ENCODE peak calls at places on chromosomes 5 and 9, in five cellular contexts. Y, I, H, R and Z are unnamed samples.

GRCh38 chr5:14153932-14154646 is 10.9 kb downstream of the TRIO start:
- DNase-seq in Y (peak; percentile 75), I (peak; percentile 79), H (peak; percentile 89), R (no peak), Z (peak; percentile 80)

GRCh38 chr9:88291853-88292252 is 96.4 kb upstream of the SPIN1 start:
- DNase-seq in Y (no peak), I (no peak), H (no peak), R (no peak), Z (no peak)

GRCh38 chr5:156906807-156907206 is 56.2 kb downstream of the TIMD4 start:
- DNase-seq in Y (no peak), I (no peak), H (no peak), R (no peak), Z (no peak)

GRCh38 chr9:95796029-95796428 is 79.5 kb upstream of the ERCC6L2 start:
- DNase-seq in Y (no peak), I (no peak), H (no peak), R (no peak), Z (no peak)

GRCh38 chr5:101278011-101278687 is 375.1 kb upstream of the ST8SIA4 start:
- DNase-seq in Y (no peak), I (peak; percentile 71), H (no peak), R (no peak), Z (no peak)

GRCh38 chr5:10556331-10556807 is 7.5 kb upstream of the ANKRD33B start:
- DNase-seq in Y (no peak), I (peak; percentile 98), H (no peak), R (no peak), Z (no peak)

GRCh38 chr9:29214162-29214520 is 1640.9 kb upstream of the C9orf72 start:
- DNase-seq in Y (no peak), I (peak; percentile 68), H (no peak), R (no peak), Z (no peak)

GRCh38 chr5:41524174-41524573 is 13.8 kb upstream of the PLCXD3 start:
- DNase-seq in Y (no peak), I (peak; percentile 43), H (no peak), R (no peak), Z (no peak)

GRCh38 chr9:34992376-34992951 is 2.9 kb downstream of the DNAJB5 start:
- DNase-seq in Y (no peak), I (peak; percentile 80), H (peak; percentile 93), R (no peak), Z (peak; percentile 75)

GRCh38 chr5:176880393-176881020 is 18.6 kb downstream of the HK3 start:
- DNase-seq in Y (no peak), I (no peak), H (no peak), R (no peak), Z (no peak)

GRCh38 chr9:127950513-127951210 is 13.0 kb upstream of the DPM2 start:
- DNase-seq in Y (no peak), I (no peak), H (no peak), R (no peak), Z (peak; percentile 69)

GRCh38 chr9:117763314-117763713 is 59.1 kb downstream of the TLR4 start:
- DNase-seq in Y (no peak), I (no peak), H (no peak), R (no peak), Z (no peak)

GRCh38 chr5:146048994-146049703 is 56.2 kb downstream of the PLAC8L1 start:
- DNase-seq in Y (no peak), I (peak; percentile 92), H (no peak), R (no peak), Z (no peak)

DNA sequence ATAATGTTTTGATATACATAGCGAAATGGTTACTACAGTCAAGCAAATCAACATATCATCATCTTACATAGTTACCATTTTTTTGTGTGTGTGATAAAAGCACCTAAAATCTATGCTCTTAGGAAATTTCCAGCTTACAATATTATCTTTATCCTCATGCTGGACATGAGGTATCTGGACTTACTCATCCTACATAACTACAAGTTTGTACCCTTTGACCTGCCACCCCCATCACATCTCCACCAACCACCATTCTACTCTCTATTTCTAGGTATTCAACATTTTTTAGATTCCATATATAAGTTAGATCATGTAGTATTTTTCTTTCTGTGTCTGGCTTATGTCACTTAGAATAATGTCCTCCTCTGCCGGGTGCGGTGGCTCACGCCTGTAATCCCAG is 79.9 kb downstream of the TAF11L14 start:
- DNase-seq in Y (no peak), I (no peak), H (no peak), R (no peak), Z (no peak)
- H3K9me3 ChIP-seq in Y (no peaks in the 10 kb centered on the region), I (no peaks in the 10 kb centered on the region), H (no peaks in the 10 kb centered on the region), R (no peaks in the 10 kb centered on the region), Z (no peaks in the 10 kb centered on the region)

GRCh38 chr9:93580654-93581380 is 4.4 kb downstream of the PHF2 start:
- DNase-seq in Y (no peak), I (no peak), H (peak; percentile 57), R (no peak), Z (no peak)

GRCh38 chr9:93582115-93582514 is 5.7 kb downstream of the PHF2 start:
- DNase-seq in Y (peak; percentile 76), I (no peak), H (peak; percentile 56), R (no peak), Z (no peak)

GRCh38 chr9:93579711-93580516 is 3.5 kb downstream of the PHF2 start:
- DNase-seq in Y (peak; percentile 58), I (no peak), H (peak; percentile 62), R (no peak), Z (no peak)

GRCh38 chr9:93585259-93585658 is 8.9 kb downstream of the PHF2 start:
- DNase-seq in Y (no peak), I (no peak), H (no peak), R (no peak), Z (no peak)

GRCh38 chr9:93582550-93582949 is 6.2 kb downstream of the PHF2 start:
- DNase-seq in Y (no peak), I (no peak), H (peak; percentile 28), R (no peak), Z (no peak)
- H3K36me3 ChIP-seq in Y (no peaks in the 10 kb centered on the region), I (peaks cover 9% of the 10 kb centered on the region), H (no peaks in the 10 kb centered on the region), R (no peaks in the 10 kb centered on the region), Z (no peaks in the 10 kb centered on the region)

DNA sequence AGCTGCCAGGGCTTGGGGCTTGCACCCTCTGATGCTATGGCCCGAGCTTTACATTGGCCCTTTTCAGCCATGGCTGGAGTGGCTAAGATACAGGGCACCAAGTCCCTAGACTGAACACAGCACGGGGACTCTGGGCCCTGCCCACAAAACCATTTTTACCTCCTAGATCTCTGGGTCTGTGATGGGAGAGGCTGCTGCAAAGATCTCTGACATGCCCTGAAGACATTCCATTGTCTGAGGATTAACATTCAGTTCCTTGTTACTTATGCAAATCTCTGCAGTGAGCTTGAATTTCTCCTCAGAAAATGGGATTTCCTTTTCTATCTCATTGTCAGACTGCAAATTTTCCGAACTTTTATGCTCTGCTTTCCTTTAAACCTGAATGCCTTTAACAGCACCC is 337.0 kb upstream of the SMC2 start:
- DNase-seq in Y (no peak), I (no peak), H (no peak), R (no peak), Z (no peak)
- H3K9me3 ChIP-seq in Y (no peaks in the 10 kb centered on the region), I (no peaks in the 10 kb centered on the region), H (no peaks in the 10 kb centered on the region), R (no peaks in the 10 kb centered on the region), Z (no peaks in the 10 kb centered on the region)

GRCh38 chr5:125202353-125202752 is 455.9 kb upstream of the ZNF608 start:
- DNase-seq in Y (no peak), I (no peak), H (no peak), R (no peak), Z (no peak)
- H3K36me3 ChIP-seq in Y (no peaks in the 10 kb centered on the region), I (no peaks in the 10 kb centered on the region), H (no peaks in the 10 kb centered on the region), R (no peaks in the 10 kb centered on the region), Z (no peaks in the 10 kb centered on the region)

GRCh38 chr9:25472681-25473080 is 205.6 kb downstream of the TUSC1 start:
- DNase-seq in Y (no peak), I (no peak), H (no peak), R (no peak), Z (no peak)

DNA sequence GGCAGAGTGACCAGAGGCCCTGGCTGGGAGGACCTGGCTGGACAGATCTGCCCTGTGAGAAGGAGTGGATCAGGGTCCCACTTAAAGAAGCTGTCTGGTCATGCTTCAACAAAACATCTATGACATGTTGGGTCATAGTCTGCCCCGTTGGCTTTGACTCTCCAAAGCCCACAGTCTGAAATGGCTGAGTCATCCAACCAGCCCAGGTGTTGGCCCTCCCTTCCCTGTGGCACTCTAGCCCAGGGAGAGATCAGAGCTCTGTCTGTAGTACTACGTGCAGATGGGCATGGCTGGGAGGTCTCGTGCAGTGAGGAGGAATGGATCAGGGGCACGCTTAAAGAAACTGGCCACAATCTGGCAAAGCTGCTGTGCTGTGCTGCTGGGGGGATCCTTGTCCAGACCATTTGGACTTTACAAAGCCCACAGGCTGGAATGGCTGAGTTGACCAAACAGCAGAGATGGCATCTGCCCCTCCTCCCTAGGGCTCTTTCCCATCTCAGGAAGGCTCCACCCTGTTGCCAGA is 206.1 kb downstream of the TUSC1 start:
- DNase-seq in Y (no peak), I (no peak), H (no peak), R (no peak), Z (no peak)
- H3K9me3 ChIP-seq in Y (peaks cover 2% of the 10 kb centered on the region), I (no peaks in the 10 kb centered on the region), H (no peaks in the 10 kb centered on the region), R (peaks cover 4% of the 10 kb centered on the region), Z (no peaks in the 10 kb centered on the region)